ENCODE peak calls at places on chromosomes 16 and 17, in ten cellular contexts. E is tibial nerve, F is transverse colon, D is stomach, T is A549, M is H1, N is suprapubic skin, I is sigmoid colon, S is esophagus muscularis mucosa, L is upper lobe of left lung. Y is an unnamed sample.

GRCh38 chr17:491086-492014 is 138.7 kb upstream of the RPH3AL start:
- DNase-seq in E (no peak), F (peak; percentile 38), D (peak; percentile 54), T (peak; percentile 56), M (peak; percentile 77), N (peak; percentile 86), I (peak; percentile 85), S (no peak), L (peak; percentile 39), Y (peak; percentile 65)

GRCh38 chr16:48003226-48003907 is 152.4 kb downstream of the ABCC12 start:
- DNase-seq in E (peak; percentile 22), F (no peak), D (no peak), T (no peak), M (peak; percentile 39), N (no peak), I (no peak), S (peak; percentile 62), L (no peak), Y (no peak)

GRCh38 chr17:36703860-36704266 is 102.5 kb downstream of the MRM1 start:
- DNase-seq in E (no peak), F (peak; percentile 32), D (no peak), T (peak; percentile 22), M (peak; percentile 98), N (no peak), I (no peak), S (no peak), L (no peak), Y (no peak)

GRCh38 chr16:64589836-64590235 is 532.0 kb downstream of the CDH11 start:
- DNase-seq in E (no peak), F (no peak), D (no peak), T (no peak), M (no peak), N (no peak), I (no peak), S (no peak), L (no peak), Y (no peak)

GRCh38 chr17:68835061-68835460 is 120.1 kb downstream of the ABCA8 start:
- DNase-seq in E (no peak), F (no peak), D (no peak), T (no peak), M (no peak), N (no peak), I (no peak), S (no peak), L (no peak), Y (no peak)

GRCh38 chr17:69567130-69567529 is 152.6 kb downstream of the MAP2K6 start:
- DNase-seq in E (no peak), F (no peak), D (no peak), T (no peak), M (no peak), N (no peak), I (no peak), S (no peak), L (no peak), Y (no peak)

GRCh38 chr17:45342306-45342705 is 25.5 kb upstream of the MAP3K14 start:
- DNase-seq in E (no peak), F (peak; percentile 4), D (no peak), T (no peak), M (no peak), N (peak; percentile 75), I (peak; percentile 48), S (no peak), L (no peak), Y (no peak)

GRCh38 chr16:11994187-11995119 is 17.9 kb downstream of the SNX29 start:
- DNase-seq in E (peak; percentile 30), F (peak; percentile 19), D (no peak), T (no peak), M (no peak), N (no peak), I (peak; percentile 68), S (no peak), L (peak; percentile 73), Y (no peak)

GRCh38 chr16:48446534-48446920 is 61.3 kb upstream of the SIAH1 start:
- DNase-seq in E (no peak), F (no peak), D (no peak), T (no peak), M (no peak), N (no peak), I (peak; percentile 6), S (no peak), L (no peak), Y (no peak)

GRCh38 chr17:16986391-16986790 is 14.5 kb upstream of the TNFRSF13B start:
- DNase-seq in E (no peak), F (no peak), D (no peak), T (no peak), M (no peak), N (no peak), I (no peak), S (no peak), L (no peak), Y (no peak)

GRCh38 chr16:77838597-77839255 is 50.4 kb downstream of the VAT1L start:
- DNase-seq in E (no peak), F (no peak), D (no peak), T (no peak), M (no peak), N (no peak), I (no peak), S (no peak), L (no peak), Y (no peak)

GRCh38 chr17:66980896-66981295 is 16.4 kb downstream of the CACNG4 start:
- DNase-seq in E (no peak), F (no peak), D (no peak), T (no peak), M (no peak), N (no peak), I (no peak), S (no peak), L (no peak), Y (no peak)

GRCh38 chr17:79852748-79853147 is 13.5 kb upstream of the CBX4 start:
- DNase-seq in E (no peak), F (peak; percentile 23), D (no peak), T (peak; percentile 63), M (no peak), N (no peak), I (no peak), S (no peak), L (no peak), Y (no peak)

DNA sequence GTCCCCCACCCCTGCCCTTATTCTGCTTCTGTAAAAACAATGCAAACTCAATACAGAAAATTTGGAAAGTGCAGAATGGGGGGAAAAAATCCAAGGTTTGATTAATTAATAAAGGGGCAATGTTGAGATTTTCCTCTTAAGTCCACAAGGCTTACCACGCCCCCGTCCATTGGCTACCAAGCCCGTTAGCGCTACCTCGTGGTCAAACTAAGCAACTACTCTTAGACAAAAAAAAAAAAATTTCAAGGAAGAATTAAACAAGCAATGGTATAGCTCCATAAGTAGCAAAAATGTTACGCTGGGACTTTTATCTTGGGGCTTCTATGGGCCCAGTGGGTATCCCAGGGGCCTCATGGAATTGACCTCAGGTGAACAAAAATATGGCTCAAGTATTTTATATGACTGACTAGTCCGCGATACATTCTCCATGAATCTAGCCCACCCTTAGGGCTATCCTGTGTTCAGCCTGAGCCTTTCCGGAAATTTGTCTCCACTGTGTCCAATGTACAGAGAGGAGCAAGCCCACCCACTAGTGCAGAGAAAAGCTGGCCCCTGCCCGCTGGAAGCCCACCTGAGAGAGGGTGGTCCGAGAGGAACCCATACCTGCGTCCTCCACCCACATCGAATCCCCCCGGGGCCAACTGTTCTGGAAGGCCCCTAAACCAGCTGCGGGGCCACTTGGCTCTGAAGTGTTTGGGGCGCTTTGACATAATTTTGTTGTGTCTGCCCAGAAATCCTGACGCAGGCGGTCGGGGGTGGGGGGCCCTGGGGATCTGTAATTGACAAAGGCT is 19.1 kb upstream of the TEX2 start:
- DNase-seq in E (peak; percentile 60), F (peak; percentile 45), D (peak; percentile 68), T (peak; percentile 88), M (peak; percentile 62), N (no peak), I (peak; percentile 82), S (no peak), L (peak; percentile 73), Y (peak; percentile 53)
- TF ChIP-seq EP300 in E (peak; percentile 40), F (no peak), D (no peak), T (no peak), M (no peak), N (no peak), I (no peak), S (no peak), L (no peak), Y (no peak)

GRCh38 chr17:77445030-77445907 is 304.5 kb downstream of the SEC14L1 start:
- DNase-seq in E (peak; percentile 61), F (peak; percentile 79), D (peak; percentile 57), T (no peak), M (no peak), N (no peak), I (peak; percentile 91), S (no peak), L (peak; percentile 75), Y (peak; percentile 69)
- H3K4me1 ChIP-seq in E (peaks cover 87% of the 10 kb centered on the region), F (peaks cover 57% of the 10 kb centered on the region), D (peaks cover 84% of the 10 kb centered on the region), T (peaks cover 15% of the 10 kb centered on the region), M (peaks cover 8% of the 10 kb centered on the region), N (peaks cover 77% of the 10 kb centered on the region), I (peaks cover 69% of the 10 kb centered on the region), S (peaks cover 96% of the 10 kb centered on the region), L (peaks cover 81% of the 10 kb centered on the region), Y (peaks cover 34% of the 10 kb centered on the region)

DNA sequence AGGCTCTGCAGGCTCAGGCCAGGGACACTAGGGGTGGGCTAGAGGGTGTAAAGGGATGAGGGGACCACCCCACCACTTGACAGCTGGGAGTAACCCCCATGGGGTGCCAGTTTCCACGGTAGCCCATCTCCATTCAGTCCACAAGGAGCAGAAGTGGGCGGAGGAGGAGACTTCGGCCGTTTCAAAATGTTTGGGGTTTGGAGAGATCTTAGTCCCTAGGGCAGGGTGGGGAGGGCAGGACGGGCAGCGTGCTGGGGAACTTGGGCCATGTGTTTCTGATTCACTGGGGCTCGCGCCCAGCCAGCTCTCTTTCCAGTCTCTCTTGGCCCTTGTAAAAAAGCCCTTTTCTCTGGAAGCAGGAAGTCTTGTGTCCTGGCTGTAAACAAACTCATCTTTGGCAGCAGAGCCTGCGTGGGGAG is 8.3 kb downstream of the CYGB start:
- DNase-seq in E (peak; percentile 87), F (peak; percentile 66), D (peak; percentile 48), T (no peak), M (no peak), N (peak; percentile 92), I (peak; percentile 96), S (no peak), L (peak; percentile 74), Y (peak; percentile 85)
- TF ChIP-seq CTCF in E (no peak), F (no peak), D (no peak), T (no peak), M (no peak), N (peak; percentile 8), I (no peak), S (no peak), L (no peak), Y (no peak)

DNA sequence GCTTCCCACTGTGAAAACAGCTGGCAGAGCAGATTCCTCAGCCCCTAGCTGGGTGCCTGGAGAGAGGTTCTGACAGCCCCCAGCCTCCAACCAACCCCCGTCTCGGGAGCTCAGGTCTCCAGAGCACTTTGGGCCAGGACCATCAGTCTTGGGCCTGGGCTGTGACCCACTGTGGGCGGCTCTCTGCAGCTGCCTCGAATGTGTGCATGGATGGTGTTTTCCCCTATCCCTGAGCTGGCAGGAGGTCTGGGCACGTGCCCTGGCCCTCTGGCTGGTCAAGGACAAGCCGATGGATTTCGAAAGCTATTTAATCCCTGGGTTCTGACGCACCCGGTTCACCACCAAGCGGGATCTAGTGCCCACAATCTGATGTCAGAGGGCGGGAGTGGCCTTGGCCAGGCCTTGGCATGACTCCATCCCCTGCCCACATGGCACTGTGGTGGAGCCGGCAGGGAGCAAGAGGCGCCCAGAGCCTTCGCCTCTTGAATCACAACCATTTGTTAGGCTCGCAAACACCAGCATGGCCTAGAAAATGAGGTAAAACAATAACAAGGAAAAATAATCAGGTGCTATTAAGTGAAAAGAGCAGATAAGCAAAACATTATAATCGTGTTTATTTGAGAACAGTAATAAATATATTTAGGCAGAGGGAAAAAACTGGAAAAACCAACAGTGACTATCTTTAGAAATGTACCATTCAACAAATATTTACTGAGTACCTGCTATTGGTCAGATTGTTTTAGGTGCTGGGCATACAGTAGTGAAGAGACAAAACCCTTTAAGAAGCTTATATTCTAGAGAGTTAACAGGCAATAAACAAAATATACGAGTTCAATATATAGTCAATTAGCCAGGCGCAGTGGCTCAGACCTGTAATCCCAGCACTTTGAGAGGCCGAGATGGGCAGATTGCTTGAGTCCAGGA is 69.3 kb upstream of the TOB1 start:
- DNase-seq in E (peak; percentile 43), F (peak; percentile 59), D (peak; percentile 94), T (peak; percentile 98), M (no peak), N (no peak), I (peak; percentile 84), S (no peak), L (peak; percentile 93), Y (no peak)
- TF ChIP-seq EP300 in E (peak; percentile 94), F (no peak), D (peak; percentile 45), T (peak; percentile 95), M (no peak), N (no peak), I (no peak), S (no peak), L (peak; percentile 23), Y (no peak)